ENCODE peak calls at places on chromosomes 13 and 19, in five cellular contexts. One of them, this sample, is unnamed.

GRCh38 chr19:58261968-58262921 is 16.5 kb upstream of the ZNF8 start:
- DNase-seq in ascending aorta: no peak
- DNase-seq in A673: no peak
- DNase-seq in activated CD8-positive, alpha-beta T cell treated with anti-CD3 and anti-CD28 coated beads for 36 hours: no peak
- DNase-seq in suprapubic skin: no peak
- DNase-seq in this sample: no peak

GRCh38 chr13:21672811-21673591 is 2.1 kb downstream of the FGF9 start:
- DNase-seq in ascending aorta: no peak
- DNase-seq in A673: no peak
- DNase-seq in activated CD8-positive, alpha-beta T cell treated with anti-CD3 and anti-CD28 coated beads for 36 hours: peak; percentile 28
- DNase-seq in suprapubic skin: no peak
- DNase-seq in this sample: no peak

GRCh38 chr19:53991224-53992113 is at the start of gene CACNG6:
- DNase-seq in ascending aorta: no peak
- DNase-seq in A673: no peak
- DNase-seq in activated CD8-positive, alpha-beta T cell treated with anti-CD3 and anti-CD28 coated beads for 36 hours: no peak
- DNase-seq in suprapubic skin: no peak
- DNase-seq in this sample: peak; percentile 65

GRCh38 chr13:24063281-24063851 is 97.2 kb upstream of the SPATA13 start:
- DNase-seq in ascending aorta: no peak
- DNase-seq in A673: no peak
- DNase-seq in activated CD8-positive, alpha-beta T cell treated with anti-CD3 and anti-CD28 coated beads for 36 hours: peak; percentile 54
- DNase-seq in suprapubic skin: no peak
- DNase-seq in this sample: no peak

GRCh38 chr19:19420570-19421301 is 15.3 kb downstream of the GATAD2A start:
- DNase-seq in ascending aorta: no peak
- DNase-seq in A673: peak; percentile 74
- DNase-seq in activated CD8-positive, alpha-beta T cell treated with anti-CD3 and anti-CD28 coated beads for 36 hours: peak; percentile 60
- DNase-seq in suprapubic skin: no peak
- DNase-seq in this sample: no peak

GRCh38 chr13:80237646-80238045 is 103.3 kb downstream of the SPRY2 start:
- DNase-seq in ascending aorta: no peak
- DNase-seq in A673: no peak
- DNase-seq in activated CD8-positive, alpha-beta T cell treated with anti-CD3 and anti-CD28 coated beads for 36 hours: no peak
- DNase-seq in suprapubic skin: no peak
- DNase-seq in this sample: no peak

GRCh38 chr19:13869324-13869723 is 7.6 kb upstream of the NANOS3 start:
- DNase-seq in ascending aorta: no peak
- DNase-seq in A673: no peak
- DNase-seq in activated CD8-positive, alpha-beta T cell treated with anti-CD3 and anti-CD28 coated beads for 36 hours: no peak
- DNase-seq in suprapubic skin: no peak
- DNase-seq in this sample: no peak

GRCh38 chr13:22744688-22745452 is 435.9 kb upstream of the SGCG start:
- DNase-seq in ascending aorta: no peak
- DNase-seq in A673: peak; percentile 24
- DNase-seq in activated CD8-positive, alpha-beta T cell treated with anti-CD3 and anti-CD28 coated beads for 36 hours: no peak
- DNase-seq in suprapubic skin: no peak
- DNase-seq in this sample: no peak

GRCh38 chr13:102597029-102598015 is 536 bp downstream of the TPP2 start:
- DNase-seq in ascending aorta: peak; percentile 68
- DNase-seq in A673: peak; percentile 33
- DNase-seq in activated CD8-positive, alpha-beta T cell treated with anti-CD3 and anti-CD28 coated beads for 36 hours: peak; percentile 41
- DNase-seq in suprapubic skin: peak; percentile 80
- DNase-seq in this sample: peak; percentile 26

GRCh38 chr19:39499082-39499642 is 415 bp downstream of the DLL3 start:
- DNase-seq in ascending aorta: no peak
- DNase-seq in A673: peak; percentile 47
- DNase-seq in activated CD8-positive, alpha-beta T cell treated with anti-CD3 and anti-CD28 coated beads for 36 hours: peak; percentile 23
- DNase-seq in suprapubic skin: no peak
- DNase-seq in this sample: no peak

GRCh38 chr13:61880576-61881283 is 465.1 kb upstream of the PCDH20 start:
- DNase-seq in ascending aorta: no peak
- DNase-seq in A673: peak; percentile 73
- DNase-seq in activated CD8-positive, alpha-beta T cell treated with anti-CD3 and anti-CD28 coated beads for 36 hours: peak; percentile 2
- DNase-seq in suprapubic skin: no peak
- DNase-seq in this sample: peak; percentile 37

GRCh38 chr13:23021921-23022320 is 158.9 kb upstream of the SGCG start:
- DNase-seq in ascending aorta: no peak
- DNase-seq in A673: no peak
- DNase-seq in activated CD8-positive, alpha-beta T cell treated with anti-CD3 and anti-CD28 coated beads for 36 hours: no peak
- DNase-seq in suprapubic skin: no peak
- DNase-seq in this sample: no peak

GRCh38 chr13:96229356-96229755 is 139.4 kb downstream of the HS6ST3 start:
- DNase-seq in ascending aorta: no peak
- DNase-seq in A673: peak; percentile 54
- DNase-seq in activated CD8-positive, alpha-beta T cell treated with anti-CD3 and anti-CD28 coated beads for 36 hours: no peak
- DNase-seq in suprapubic skin: no peak
- DNase-seq in this sample: no peak

GRCh38 chr13:101424381-101425155 is 8.3 kb upstream of the NALCN start:
- DNase-seq in ascending aorta: no peak
- DNase-seq in A673: no peak
- DNase-seq in activated CD8-positive, alpha-beta T cell treated with anti-CD3 and anti-CD28 coated beads for 36 hours: no peak
- DNase-seq in suprapubic skin: no peak
- DNase-seq in this sample: no peak

GRCh38 chr13:77507931-77508776 is 27.4 kb upstream of the SCEL start:
- DNase-seq in ascending aorta: no peak
- DNase-seq in A673: no peak
- DNase-seq in activated CD8-positive, alpha-beta T cell treated with anti-CD3 and anti-CD28 coated beads for 36 hours: no peak
- DNase-seq in suprapubic skin: no peak
- DNase-seq in this sample: no peak

GRCh38 chr13:109781384-109782065 is 4.9 kb downstream of the IRS2 start:
- DNase-seq in ascending aorta: no peak
- DNase-seq in A673: peak; percentile 71
- DNase-seq in activated CD8-positive, alpha-beta T cell treated with anti-CD3 and anti-CD28 coated beads for 36 hours: no peak
- DNase-seq in suprapubic skin: no peak
- DNase-seq in this sample: no peak

GRCh38 chr19:34963531-34964406 is at the start of gene ZNF792:
- DNase-seq in ascending aorta: peak; percentile 78
- DNase-seq in A673: peak; percentile 77
- DNase-seq in activated CD8-positive, alpha-beta T cell treated with anti-CD3 and anti-CD28 coated beads for 36 hours: peak; percentile 62
- DNase-seq in suprapubic skin: no peak
- DNase-seq in this sample: peak; percentile 84

GRCh38 chr13:76991432-76991795 is 467 bp upstream of the CLN5 start:
- DNase-seq in ascending aorta: no peak
- DNase-seq in A673: no peak
- DNase-seq in activated CD8-positive, alpha-beta T cell treated with anti-CD3 and anti-CD28 coated beads for 36 hours: peak; percentile 92
- DNase-seq in suprapubic skin: no peak
- DNase-seq in this sample: peak; percentile 63

GRCh38 chr19:33221641-33222040 is 4.0 kb downstream of the SLC7A10 start:
- DNase-seq in ascending aorta: no peak
- DNase-seq in A673: no peak
- DNase-seq in activated CD8-positive, alpha-beta T cell treated with anti-CD3 and anti-CD28 coated beads for 36 hours: no peak
- DNase-seq in suprapubic skin: no peak
- DNase-seq in this sample: no peak

GRCh38 chr13:37201081-37201480 is 95.6 kb upstream of the CSNK1A1L start:
- DNase-seq in ascending aorta: no peak
- DNase-seq in A673: peak; percentile 97
- DNase-seq in activated CD8-positive, alpha-beta T cell treated with anti-CD3 and anti-CD28 coated beads for 36 hours: no peak
- DNase-seq in suprapubic skin: no peak
- DNase-seq in this sample: no peak

GRCh38 chr19:18062043-18062442 is 24.7 kb downstream of the IL12RB1 start:
- DNase-seq in ascending aorta: no peak
- DNase-seq in A673: no peak
- DNase-seq in activated CD8-positive, alpha-beta T cell treated with anti-CD3 and anti-CD28 coated beads for 36 hours: no peak
- DNase-seq in suprapubic skin: no peak
- DNase-seq in this sample: no peak

GRCh38 chr13:38045278-38046048 is 175.9 kb upstream of the TRPC4 start:
- DNase-seq in ascending aorta: no peak
- DNase-seq in A673: peak; percentile 88
- DNase-seq in activated CD8-positive, alpha-beta T cell treated with anti-CD3 and anti-CD28 coated beads for 36 hours: no peak
- DNase-seq in suprapubic skin: no peak
- DNase-seq in this sample: no peak

GRCh38 chr19:46624958-46625661 is at the start of gene PTGIR:
- DNase-seq in ascending aorta: peak; percentile 96
- DNase-seq in A673: no peak
- DNase-seq in activated CD8-positive, alpha-beta T cell treated with anti-CD3 and anti-CD28 coated beads for 36 hours: peak; percentile 62
- DNase-seq in suprapubic skin: no peak
- DNase-seq in this sample: no peak

GRCh38 chr19:9939301-9939913 is 3.1 kb upstream of the OLFM2 start:
- DNase-seq in ascending aorta: no peak
- DNase-seq in A673: peak; percentile 52
- DNase-seq in activated CD8-positive, alpha-beta T cell treated with anti-CD3 and anti-CD28 coated beads for 36 hours: no peak
- DNase-seq in suprapubic skin: no peak
- DNase-seq in this sample: no peak

GRCh38 chr19:2736550-2737190 is 3.1 kb downstream of the SLC39A3 start:
- DNase-seq in ascending aorta: no peak
- DNase-seq in A673: no peak
- DNase-seq in activated CD8-positive, alpha-beta T cell treated with anti-CD3 and anti-CD28 coated beads for 36 hours: no peak
- DNase-seq in suprapubic skin: no peak
- DNase-seq in this sample: no peak

DNA sequence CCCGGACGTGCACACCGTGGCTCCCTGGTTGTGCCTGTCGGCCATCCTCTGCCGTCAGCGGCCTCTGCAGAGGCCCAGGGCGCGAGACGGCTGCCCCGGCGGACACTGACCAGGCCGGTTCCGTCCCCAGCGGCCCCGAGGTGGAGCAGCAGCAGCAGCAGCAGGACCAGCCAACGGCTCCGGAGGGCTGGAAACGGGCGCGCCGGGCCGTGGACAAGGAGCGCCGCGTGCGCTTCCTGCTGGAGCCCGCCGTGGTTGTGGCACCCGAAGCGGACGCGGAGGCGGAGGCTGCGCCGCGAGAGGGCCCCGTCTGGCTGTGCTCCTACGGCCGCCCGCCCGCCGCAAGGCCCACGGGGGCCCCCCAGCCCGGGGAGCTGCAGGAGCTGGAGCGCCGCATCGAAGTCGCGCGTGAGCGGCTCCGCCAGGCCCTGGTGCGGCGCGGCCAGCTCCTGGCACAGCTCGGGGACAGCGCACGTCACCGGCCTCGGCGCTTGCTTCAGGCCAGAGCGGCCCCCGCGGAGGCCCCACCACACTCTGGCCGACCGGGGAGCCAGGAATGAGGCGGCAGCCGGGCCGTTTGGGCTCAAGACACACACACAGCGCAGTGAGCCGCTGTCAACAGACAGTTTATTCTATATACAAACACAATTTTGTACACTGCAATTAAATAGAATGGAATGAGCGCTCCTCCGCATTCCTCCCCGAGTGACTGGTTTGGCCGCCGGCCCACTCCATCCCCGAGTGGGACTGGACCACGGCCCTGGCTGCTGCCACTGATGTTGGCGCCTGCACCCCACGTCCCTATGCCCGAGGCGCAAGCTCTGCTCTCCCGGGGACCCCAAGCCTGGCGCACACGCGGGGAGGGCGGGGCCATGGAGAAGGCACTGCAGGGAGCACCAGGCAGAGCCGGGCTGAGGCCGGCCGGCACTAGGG is 9.1 kb downstream of the GRIN3B start:
- DNase-seq in ascending aorta: no peak
- DNase-seq in A673: peak; percentile 73
- DNase-seq in activated CD8-positive, alpha-beta T cell treated with anti-CD3 and anti-CD28 coated beads for 36 hours: no peak
- DNase-seq in suprapubic skin: no peak
- DNase-seq in this sample: no peak
- TF ChIP-seq CTCF in ascending aorta: no peak
- TF ChIP-seq CTCF in A673: no peak
- TF ChIP-seq CTCF in activated CD8-positive, alpha-beta T cell treated with anti-CD3 and anti-CD28 coated beads for 36 hours: no peak
- TF ChIP-seq CTCF in suprapubic skin: no peak
- TF ChIP-seq CTCF in this sample: no peak

GRCh38 chr19:15028490-15028889 is 20.8 kb upstream of the CASP14 start:
- DNase-seq in ascending aorta: no peak
- DNase-seq in A673: no peak
- DNase-seq in activated CD8-positive, alpha-beta T cell treated with anti-CD3 and anti-CD28 coated beads for 36 hours: no peak
- DNase-seq in suprapubic skin: no peak
- DNase-seq in this sample: no peak

GRCh38 chr19:15021286-15022007 is 27.8 kb upstream of the CASP14 start:
- DNase-seq in ascending aorta: no peak
- DNase-seq in A673: no peak
- DNase-seq in activated CD8-positive, alpha-beta T cell treated with anti-CD3 and anti-CD28 coated beads for 36 hours: no peak
- DNase-seq in suprapubic skin: no peak
- DNase-seq in this sample: no peak

GRCh38 chr19:15022752-15023151 is 26.5 kb upstream of the CASP14 start:
- DNase-seq in ascending aorta: no peak
- DNase-seq in A673: no peak
- DNase-seq in activated CD8-positive, alpha-beta T cell treated with anti-CD3 and anti-CD28 coated beads for 36 hours: no peak
- DNase-seq in suprapubic skin: no peak
- DNase-seq in this sample: no peak

GRCh38 chr19:15025237-15025636 is 24.0 kb upstream of the CASP14 start:
- DNase-seq in ascending aorta: no peak
- DNase-seq in A673: peak; percentile 23
- DNase-seq in activated CD8-positive, alpha-beta T cell treated with anti-CD3 and anti-CD28 coated beads for 36 hours: peak; percentile 15
- DNase-seq in suprapubic skin: no peak
- DNase-seq in this sample: peak; percentile 56
- TF ChIP-seq CTCF in ascending aorta: no peak
- TF ChIP-seq CTCF in A673: peak; percentile 46
- TF ChIP-seq CTCF in activated CD8-positive, alpha-beta T cell treated with anti-CD3 and anti-CD28 coated beads for 36 hours: no peak
- TF ChIP-seq CTCF in suprapubic skin: peak; percentile 18
- TF ChIP-seq CTCF in this sample: peak; percentile 44

GRCh38 chr13:98467263-98467985 is 109.5 kb downstream of the STK24 start:
- DNase-seq in ascending aorta: no peak
- DNase-seq in A673: no peak
- DNase-seq in activated CD8-positive, alpha-beta T cell treated with anti-CD3 and anti-CD28 coated beads for 36 hours: no peak
- DNase-seq in suprapubic skin: no peak
- DNase-seq in this sample: no peak

GRCh38 chr13:98468929-98469328 is 108.0 kb downstream of the STK24 start:
- DNase-seq in ascending aorta: no peak
- DNase-seq in A673: no peak
- DNase-seq in activated CD8-positive, alpha-beta T cell treated with anti-CD3 and anti-CD28 coated beads for 36 hours: no peak
- DNase-seq in suprapubic skin: no peak
- DNase-seq in this sample: no peak

GRCh38 chr13:98470920-98471319 is 106.0 kb downstream of the STK24 start:
- DNase-seq in ascending aorta: no peak
- DNase-seq in A673: no peak
- DNase-seq in activated CD8-positive, alpha-beta T cell treated with anti-CD3 and anti-CD28 coated beads for 36 hours: no peak
- DNase-seq in suprapubic skin: no peak
- DNase-seq in this sample: no peak

GRCh38 chr13:98466634-98467236 is 110.2 kb downstream of the STK24 start:
- DNase-seq in ascending aorta: no peak
- DNase-seq in A673: peak; percentile 71
- DNase-seq in activated CD8-positive, alpha-beta T cell treated with anti-CD3 and anti-CD28 coated beads for 36 hours: peak; percentile 80
- DNase-seq in suprapubic skin: no peak
- DNase-seq in this sample: no peak

GRCh38 chr13:98468352-98468751 is 108.6 kb downstream of the STK24 start:
- DNase-seq in ascending aorta: no peak
- DNase-seq in A673: no peak
- DNase-seq in activated CD8-positive, alpha-beta T cell treated with anti-CD3 and anti-CD28 coated beads for 36 hours: no peak
- DNase-seq in suprapubic skin: no peak
- DNase-seq in this sample: no peak
- TF ChIP-seq CTCF in ascending aorta: no peak
- TF ChIP-seq CTCF in A673: peak; percentile 26
- TF ChIP-seq CTCF in activated CD8-positive, alpha-beta T cell treated with anti-CD3 and anti-CD28 coated beads for 36 hours: no peak
- TF ChIP-seq CTCF in suprapubic skin: no peak
- TF ChIP-seq CTCF in this sample: no peak

DNA sequence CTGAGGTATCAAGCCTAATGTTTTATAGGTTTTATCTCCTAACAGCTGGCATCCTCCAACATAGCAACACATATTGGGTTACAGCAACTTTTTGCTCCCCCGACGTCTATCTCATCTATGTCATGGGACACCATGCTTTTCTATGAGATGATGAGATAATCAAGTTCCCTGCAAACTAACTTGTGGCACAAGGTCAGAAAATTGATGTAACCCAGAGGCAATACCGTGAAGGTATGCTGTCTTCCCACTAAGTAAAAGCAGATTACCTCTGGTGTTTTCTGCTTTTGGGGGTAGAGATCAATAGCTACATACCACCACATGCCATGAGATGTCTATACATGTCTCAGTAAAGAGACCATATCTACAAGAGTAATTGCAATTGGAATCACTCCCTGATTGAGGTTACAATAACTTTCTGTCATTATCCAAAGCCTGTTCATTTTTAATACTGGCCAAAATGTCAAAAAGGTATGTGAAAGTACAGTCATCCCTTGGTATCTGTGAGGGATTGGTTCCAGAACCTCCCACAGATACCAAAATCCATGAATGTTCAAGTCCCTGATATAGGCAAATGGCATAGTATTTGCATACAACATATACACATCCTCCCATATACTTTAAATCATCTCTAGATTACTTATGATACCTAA is 131.3 kb downstream of the CYSLTR2 start:
- DNase-seq in ascending aorta: no peak
- DNase-seq in A673: no peak
- DNase-seq in activated CD8-positive, alpha-beta T cell treated with anti-CD3 and anti-CD28 coated beads for 36 hours: no peak
- DNase-seq in suprapubic skin: no peak
- DNase-seq in this sample: no peak
- TF ChIP-seq CTCF in ascending aorta: no peak
- TF ChIP-seq CTCF in A673: no peak
- TF ChIP-seq CTCF in activated CD8-positive, alpha-beta T cell treated with anti-CD3 and anti-CD28 coated beads for 36 hours: no peak
- TF ChIP-seq CTCF in suprapubic skin: no peak
- TF ChIP-seq CTCF in this sample: no peak

This sample was measured in GM13977.